ENCODE peak calls at places on chromosome 19, in six cellular contexts. E is A549; R is activated CD8-positive, alpha-beta memory T cell treated with anti-CD3 and anti-CD28 coated beads, Interleukin-2, amount 50 U/mL, for 4 hours; K is astrocyte; A is lower leg skin; T is EL. M is an unnamed sample.

GRCh38 chr19:12745166-12745897 is 6.3 kb upstream of the BEST2 start:
- DNase-seq in K (no peak), T (peak), A (no peak), E (no peak), R (no peak), M (no peak)

GRCh38 chr19:3712663-3713531 is 4.7 kb downstream of the TJP3 start:
- DNase-seq in A (no peak), K (no peak), T (no peak), R (no peak), E (no peak), M (no peak)

GRCh38 chr19:29277107-29277506 is 64.2 kb upstream of the UQCRFS1 start:
- DNase-seq in T (peak), A (peak), K (no peak), E (no peak), R (peak), M (peak)

GRCh38 chr19:41758846-41759245 is 3.5 kb downstream of the CEACAM6 start:
- DNase-seq in R (no peak), E (no peak), T (peak), K (no peak), A (peak), M (no peak)

GRCh38 chr19:10086032-10086903 is at the start of gene SHFL:
- DNase-seq in K (peak), T (peak), A (peak), R (peak), E (peak), M (peak)

GRCh38 chr19:29379257-29379986 is 146.4 kb upstream of the VSTM2B start:
- DNase-seq in A (peak), E (no peak), K (no peak), T (no peak), R (no peak), M (no peak)

GRCh38 chr19:33444238-33444992 is 70.9 kb downstream of the CEBPG start:
- DNase-seq in T (no peak), E (no peak), K (no peak), R (no peak), A (peak), M (no peak)

GRCh38 chr19:31112158-31112557 is 237.1 kb downstream of the TSHZ3 start:
- DNase-seq in R (no peak), E (no peak), T (no peak), K (no peak), A (peak), M (no peak)

GRCh38 chr19:6890938-6891337 is 3.6 kb downstream of the ADGRE1 start:
- DNase-seq in E (no peak), T (no peak), R (no peak), A (peak), K (no peak), M (no peak)

GRCh38 chr19:2033825-2034159 is 17.3 kb downstream of the MKNK2 start:
- DNase-seq in K (no peak), R (no peak), A (no peak), T (no peak), E (no peak), M (no peak)

GRCh38 chr19:38697197-38697596 is 47.1 kb downstream of the CAPN12 start:
- DNase-seq in A (no peak), R (no peak), K (no peak), E (no peak), T (no peak), M (no peak)

GRCh38 chr19:9054768-9055167 is 32.1 kb upstream of the OR1M1 start:
- DNase-seq in T (no peak), E (peak), R (no peak), A (no peak), K (no peak), M (no peak)

GRCh38 chr19:47610902-47611301 is 2.0 kb downstream of the BICRA start:
- DNase-seq in E (no peak), A (no peak), R (no peak), T (no peak), K (no peak), M (no peak)

GRCh38 chr19:46659151-46660007 is 1.6 kb downstream of the DACT3 start:
- DNase-seq in K (no peak), E (peak), R (no peak), A (no peak), T (peak), M (peak)

GRCh38 chr19:30144242-30144758 is 202.3 kb downstream of the URI1 start:
- DNase-seq in E (no peak), R (no peak), K (no peak), A (no peak), T (no peak), M (no peak)

GRCh38 chr19:52748336-52748950 is 13.6 kb upstream of the ZNF611 start:
- DNase-seq in T (peak), K (peak), R (no peak), E (no peak), A (no peak), M (peak)

GRCh38 chr19:40806385-40807146 is 7.6 kb downstream of the EGLN2 start:
- DNase-seq in K (peak), E (peak), R (peak), T (peak), A (peak), M (peak)

GRCh38 chr19:47381653-47382279 is 32.7 kb downstream of the DHX34 start:
- DNase-seq in A (no peak), K (no peak), T (no peak), E (no peak), R (no peak), M (no peak)

GRCh38 chr19:18373892-18374629 is 11.9 kb upstream of the GDF15 start:
- DNase-seq in E (peak), R (peak), K (peak), T (peak), A (peak), M (peak)

GRCh38 chr19:12042893-12043292 is 7.4 kb upstream of the ZNF433 start:
- DNase-seq in T (no peak), E (no peak), K (no peak), R (no peak), A (no peak), M (no peak)

M was measured in GM03348.